ENCODE peak calls at places on chromosome 16, in four cellular contexts. I is left ventricle myocardium inferior, K is right cardiac atrium, P is esophagus squamous epithelium. W is an unnamed sample. For H3K9me3, the result is how much of the 10 kb centered on the place peaks cover.

GRCh38 chr16:69111831-69112230 is 6.4 kb downstream of the HAS3 start:
- DNase-seq in K (no peak), I (no peak), P (no peak), W (no peak)

GRCh38 chr16:83542491-83542890 is 265.3 kb upstream of the HSBP1 start:
- DNase-seq in K (no peak), P (no peak), I (no peak), W (no peak)

GRCh38 chr16:20318437-20318836 is 8.9 kb downstream of the GP2 start:
- DNase-seq in K (no peak), P (no peak), I (no peak), W (no peak)

GRCh38 chr16:1434644-1435592 is 4.0 kb downstream of the PERCC1 start:
- DNase-seq in K (no peak), I (no peak), P (no peak), W (no peak)

GRCh38 chr16:10938321-10938720 is 3.9 kb downstream of the DEXI start:
- DNase-seq in I (no peak), P (no peak), K (no peak), W (no peak)

GRCh38 chr16:58124601-58124915 is 4.6 kb downstream of the CFAP20 start:
- DNase-seq in I (no peak), P (no peak), K (no peak), W (no peak)

GRCh38 chr16:21023509-21024202 is 123.1 kb downstream of the LYRM1 start:
- DNase-seq in P (no peak), K (peak), I (peak), W (no peak)

GRCh38 chr16:82832861-82833260 is 206.1 kb downstream of the CDH13 start:
- DNase-seq in I (no peak), K (no peak), P (no peak), W (no peak)

GRCh38 chr16:18804540-18804939 is 3.2 kb upstream of the ARL6IP1 start:
- DNase-seq in K (no peak), P (no peak), I (no peak), W (no peak)

GRCh38 chr16:55154956-55155355 is 169.0 kb upstream of the IRX6 start:
- DNase-seq in K (no peak), I (no peak), P (no peak), W (no peak)

GRCh38 chr16:54488729-54489128 is 202.1 kb upstream of the IRX3 start:
- DNase-seq in P (no peak), I (no peak), K (no peak), W (no peak)

GRCh38 chr16:87295259-87295658 is 21.9 kb downstream of the C16orf95 start:
- DNase-seq in P (no peak), K (no peak), I (no peak), W (no peak)

GRCh38 chr16:55515110-55515509 is 6.2 kb downstream of the LPCAT2 start:
- DNase-seq in I (no peak), P (no peak), K (no peak), W (no peak)

GRCh38 chr16:3964686-3965290 is 84.3 kb upstream of the CREBBP start:
- DNase-seq in K (no peak), P (no peak), I (no peak), W (no peak)

GRCh38 chr16:84138500-84138823 is 6.5 kb downstream of the HSDL1 start:
- DNase-seq in K (no peak), P (no peak), I (no peak), W (no peak)

GRCh38 chr16:11472410-11472809 is 114.3 kb downstream of the LITAF start:
- DNase-seq in K (no peak), I (no peak), P (no peak), W (no peak)

GRCh38 chr16:19094542-19095365 is 19.0 kb upstream of the ITPRIPL2 start:
- DNase-seq in K (no peak), I (no peak), P (no peak), W (no peak)

GRCh38 chr16:29198731-29199521 is 207.6 kb downstream of the NPIPB11 start:
- DNase-seq in I (no peak), P (no peak), K (no peak), W (no peak)

GRCh38 chr16:53098526-53099317 is 43.9 kb downstream of the CHD9 start:
- DNase-seq in K (peak), I (peak), P (peak), W (peak)

GRCh38 chr16:67025151-67025550 is 3.8 kb upstream of the CBFB start:
- DNase-seq in K (no peak), I (no peak), P (no peak), W (no peak)

GRCh38 chr16:83925957-83926725 is 26.9 kb upstream of the OSGIN1 start:
- DNase-seq in P (no peak), I (peak), K (no peak), W (no peak)

GRCh38 chr16:13984794-13985193 is 64.8 kb downstream of the ERCC4 start:
- DNase-seq in I (no peak), K (no peak), P (no peak), W (no peak)

GRCh38 chr16:48011888-48012658 is 143.7 kb downstream of the ABCC12 start:
- DNase-seq in P (no peak), K (no peak), I (no peak), W (no peak)

GRCh38 chr16:77949445-77949844 is 72.9 kb upstream of the CLEC3A start:
- DNase-seq in I (peak), P (no peak), K (no peak), W (no peak)

GRCh38 chr16:30858829-30859423 is 35.0 kb downstream of the BCL7C start:
- DNase-seq in P (no peak), K (no peak), I (no peak), W (no peak)

GRCh38 chr16:74279266-74279665 is 17.3 kb upstream of the PSMD7 start:
- DNase-seq in P (no peak), I (no peak), K (no peak), W (no peak)

GRCh38 chr16:63883091-63883490 is 1238.8 kb downstream of the CDH11 start:
- DNase-seq in I (no peak), P (no peak), K (no peak), W (no peak)

GRCh38 chr16:31868701-31869167 is 4.9 kb upstream of the ZNF267 start:
- DNase-seq in P (peak), I (peak), K (peak), W (peak)

GRCh38 chr16:47285001-47285400 is 141.3 kb upstream of the NETO2 start:
- DNase-seq in K (no peak), I (no peak), P (no peak), W (no peak)

GRCh38 chr16:28276301-28276700 is 16.0 kb upstream of the SBK1 start:
- DNase-seq in K (no peak), I (no peak), P (no peak), W (no peak)

GRCh38 chr16:8936421-8936820 is 27.3 kb downstream of the USP7 start:
- DNase-seq in K (no peak), P (no peak), I (no peak), W (peak)

GRCh38 chr16:87461466-87461975 is 31.3 kb downstream of the ZCCHC14 start:
- DNase-seq in I (peak), P (no peak), K (peak), W (no peak)

GRCh38 chr16:12339686-12340085 is 363.2 kb downstream of the SNX29 start:
- DNase-seq in I (no peak), K (no peak), P (no peak), W (no peak)

GRCh38 chr16:78591682-78592103 is 492.2 kb downstream of the WWOX start:
- DNase-seq in K (no peak), I (no peak), P (no peak), W (no peak)

GRCh38 chr16:78919852-78920251 is 680.7 kb downstream of the MAF start:
- DNase-seq in P (no peak), I (no peak), K (no peak), W (no peak)

GRCh38 chr16:35525979-35526590 is 2066.7 kb downstream of the TP53TG3F start:
- DNase-seq in P (no peak), I (no peak), K (no peak), W (no peak)
- H3K9me3 ChIP-seq in P (under half), I (under half), K (under half), W (under half)

GRCh38 chr16:50419116-50419515 is 50.3 kb upstream of the BRD7 start:
- DNase-seq in I (no peak), K (no peak), P (no peak), W (no peak)
- H3K9me3 ChIP-seq in I (half or more), K (under half), P (under half), W (under half)

GRCh38 chr16:35463358-35463757 is 2003.9 kb downstream of the TP53TG3F start:
- DNase-seq in K (no peak), P (no peak), I (no peak), W (no peak)
- H3K9me3 ChIP-seq in K (under half), P (under half), I (under half), W (under half)

GRCh38 chr16:89911375-89911774 is 7.3 kb upstream of the MC1R start:
- DNase-seq in I (no peak), P (no peak), K (no peak), W (no peak)
- H3K9me3 ChIP-seq in I (under half), P (under half), K (under half), W (under half)

GRCh38 chr16:65618931-65619330 is 497.1 kb upstream of the CDH11 start:
- DNase-seq in I (no peak), P (no peak), K (no peak), W (no peak)
- H3K9me3 ChIP-seq in I (under half), P (under half), K (under half), W (under half)

GRCh38 chr16:35215287-35215686 is 1755.9 kb downstream of the TP53TG3F start:
- DNase-seq in K (no peak), I (no peak), P (no peak), W (no peak)

GRCh38 chr16:35207059-35207999 is 1747.9 kb downstream of the TP53TG3F start:
- DNase-seq in K (no peak), P (no peak), I (no peak), W (no peak)

GRCh38 chr16:35208001-35208935 is 1748.9 kb downstream of the TP53TG3F start:
- DNase-seq in K (no peak), I (no peak), P (no peak), W (no peak)

GRCh38 chr16:35214840-35215239 is 1755.4 kb downstream of the TP53TG3F start:
- DNase-seq in P (no peak), K (no peak), I (no peak), W (no peak)

GRCh38 chr16:35210681-35211433 is 1751.4 kb downstream of the TP53TG3F start:
- DNase-seq in I (no peak), P (no peak), K (no peak), W (no peak)
- H3K9me3 ChIP-seq in I (under half), P (under half), K (under half), W (under half)

DNA sequence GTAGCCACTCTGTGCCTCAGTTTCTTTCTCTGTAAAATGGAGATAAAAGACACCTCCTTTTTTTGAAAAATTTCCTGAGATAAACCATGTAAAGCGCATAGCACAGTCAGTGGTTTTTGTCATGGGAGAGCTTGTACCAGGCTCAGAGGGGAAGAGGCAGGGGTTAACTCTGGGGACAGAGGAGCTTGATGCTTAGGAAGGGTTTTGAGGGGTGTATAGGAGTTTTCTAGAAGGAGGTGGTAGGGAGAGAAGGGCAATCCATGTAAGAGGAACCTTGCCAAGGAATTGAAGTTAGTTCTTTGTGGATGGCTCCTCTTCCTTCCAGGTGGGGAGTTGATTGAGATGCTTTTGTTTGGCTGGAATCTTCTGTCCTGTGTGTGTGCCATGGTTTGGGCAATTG is 131.9 kb upstream of the GSE1 start:
- DNase-seq in P (no peak), I (no peak), K (no peak), W (no peak)
- H3K9me3 ChIP-seq in P (under half), I (under half), K (under half), W (under half)

GRCh38 chr16:81097230-81097629 is 1.0 kb upstream of the GCSH start:
- DNase-seq in P (no peak), K (no peak), I (no peak), W (no peak)
- H3K9me3 ChIP-seq in P (under half), K (under half), I (under half), W (under half)

W was measured in T-helper 17 cell.